ENCODE peak calls at places on chromosomes 5 and 9, in four cellular contexts. P, T, N and B are unnamed samples.

GRCh38 chr5:67215592-67216471 is 19.2 kb upstream of the CD180 start:
- DNase-seq in P (peak), T (peak), N (peak), B (peak)

GRCh38 chr5:61933787-61934626 is 372.0 kb upstream of the KIF2A start:
- DNase-seq in N (peak), T (peak), P (peak), B (peak)

GRCh38 chr9:130030821-130031481 is 12.0 kb downstream of the FNBP1 start:
- DNase-seq in N (no peak), T (no peak), P (no peak), B (no peak)

GRCh38 chr5:756865-757345 is 27.6 kb downstream of the ZDHHC11B start:
- DNase-seq in N (no peak), P (no peak), T (no peak), B (no peak)

GRCh38 chr9:136401173-136401922 is 1.4 kb upstream of the SNAPC4 start:
- DNase-seq in P (no peak), T (no peak), N (no peak), B (no peak)

GRCh38 chr9:37302277-37302676 is 120.2 kb upstream of the GRHPR start:
- DNase-seq in N (no peak), T (no peak), P (peak), B (no peak)

GRCh38 chr5:169567079-169567478 is 16.5 kb upstream of the SPDL1 start:
- DNase-seq in T (peak), P (no peak), N (no peak), B (no peak)

GRCh38 chr5:122581629-122582028 is 193.3 kb upstream of the SNX2 start:
- DNase-seq in T (peak), P (no peak), N (no peak), B (no peak)

GRCh38 chr5:178467261-178468195 is 122.7 kb downstream of the COL23A1 start:
- DNase-seq in N (peak), P (no peak), T (no peak), B (peak)

GRCh38 chr5:31854625-31855526 is 215.9 kb downstream of the PDZD2 start:
- DNase-seq in N (peak), P (no peak), T (peak), B (peak)

GRCh38 chr5:82601085-82601484 is 322.9 kb upstream of the RPS23 start:
- DNase-seq in P (no peak), N (no peak), T (no peak), B (no peak)

GRCh38 chr5:83374547-83374946 is 97.0 kb upstream of the VCAN start:
- DNase-seq in T (no peak), P (no peak), N (peak), B (no peak)

GRCh38 chr9:109574061-109574882 is 76.2 kb upstream of the PTPN3 start:
- DNase-seq in P (peak), T (peak), N (peak), B (peak)

GRCh38 chr5:14932902-14933475 is 61.4 kb upstream of the ANKH start:
- DNase-seq in P (no peak), T (no peak), N (no peak), B (no peak)

DNA sequence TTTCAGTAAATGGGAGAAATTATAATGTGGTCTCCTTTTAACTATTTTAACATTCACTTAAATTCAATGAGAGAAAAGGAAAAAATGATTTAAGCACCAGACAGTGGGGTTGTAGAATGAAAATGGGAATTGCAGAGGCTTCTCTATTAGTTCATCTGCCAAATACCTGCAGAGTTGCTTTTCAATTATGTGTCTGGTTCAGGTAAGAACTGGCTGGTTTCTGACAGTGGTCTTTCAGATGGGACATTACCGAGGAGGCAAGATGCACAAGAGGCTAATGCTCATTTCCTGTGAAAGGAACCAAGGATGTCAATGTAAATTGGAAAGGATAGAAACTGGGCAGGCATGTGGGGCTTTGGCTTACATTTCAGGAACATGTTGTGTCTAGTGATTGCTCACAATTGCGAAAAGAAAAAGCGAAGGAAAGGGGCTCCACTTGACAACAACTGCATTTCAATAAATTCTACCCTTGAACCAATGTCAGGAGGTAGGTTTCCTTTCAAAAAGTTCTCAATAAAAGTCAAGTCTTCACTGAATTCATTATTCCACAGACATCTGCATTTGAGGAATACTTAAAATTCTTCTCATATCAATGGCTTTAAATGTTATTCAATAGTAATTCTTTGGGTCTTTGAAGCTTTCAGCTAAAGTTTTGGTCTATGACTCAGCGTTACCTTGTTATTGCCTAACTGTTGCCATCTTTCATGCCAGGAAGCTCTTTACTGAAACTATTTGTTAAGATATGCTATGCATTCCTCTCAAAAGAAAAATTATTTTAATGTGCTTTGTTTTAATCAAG is 170.3 kb downstream of the NNT start:
- DNase-seq in T (no peak), N (no peak), P (no peak), B (no peak)
- H3K27ac ChIP-seq in T (no peak), N (no peak), P (no peak), B (no peak)

DNA sequence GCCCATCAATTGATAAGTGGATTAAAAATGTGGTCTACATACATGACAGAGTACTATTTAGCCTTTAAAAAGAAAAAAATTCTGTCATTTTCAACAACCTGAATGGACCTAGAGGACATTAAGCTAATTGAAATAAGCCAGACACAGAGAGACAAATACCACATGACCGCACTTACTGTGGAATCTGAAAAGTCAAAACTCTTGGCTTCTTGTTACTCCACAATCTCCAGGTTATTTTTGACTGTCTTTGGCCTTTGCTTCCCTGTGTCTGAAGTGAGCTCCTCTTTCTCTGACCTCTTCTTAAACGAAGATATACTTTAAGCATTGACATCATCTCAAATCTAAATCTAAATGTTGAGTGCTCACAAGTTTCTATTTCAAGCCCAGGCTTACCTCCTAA is 265.5 kb upstream of the ADRA1B start:
- DNase-seq in T (peak), N (no peak), P (no peak), B (no peak)
- H3K27ac ChIP-seq in T (peak), N (no peak), P (no peak), B (no peak)

GRCh38 chr5:131514316-131515275 is 120.4 kb downstream of the RAPGEF6 start:
- DNase-seq in T (no peak), P (peak), N (no peak), B (no peak)
- H3K27ac ChIP-seq in T (no peak), P (peak), N (peak), B (peak)

DNA sequence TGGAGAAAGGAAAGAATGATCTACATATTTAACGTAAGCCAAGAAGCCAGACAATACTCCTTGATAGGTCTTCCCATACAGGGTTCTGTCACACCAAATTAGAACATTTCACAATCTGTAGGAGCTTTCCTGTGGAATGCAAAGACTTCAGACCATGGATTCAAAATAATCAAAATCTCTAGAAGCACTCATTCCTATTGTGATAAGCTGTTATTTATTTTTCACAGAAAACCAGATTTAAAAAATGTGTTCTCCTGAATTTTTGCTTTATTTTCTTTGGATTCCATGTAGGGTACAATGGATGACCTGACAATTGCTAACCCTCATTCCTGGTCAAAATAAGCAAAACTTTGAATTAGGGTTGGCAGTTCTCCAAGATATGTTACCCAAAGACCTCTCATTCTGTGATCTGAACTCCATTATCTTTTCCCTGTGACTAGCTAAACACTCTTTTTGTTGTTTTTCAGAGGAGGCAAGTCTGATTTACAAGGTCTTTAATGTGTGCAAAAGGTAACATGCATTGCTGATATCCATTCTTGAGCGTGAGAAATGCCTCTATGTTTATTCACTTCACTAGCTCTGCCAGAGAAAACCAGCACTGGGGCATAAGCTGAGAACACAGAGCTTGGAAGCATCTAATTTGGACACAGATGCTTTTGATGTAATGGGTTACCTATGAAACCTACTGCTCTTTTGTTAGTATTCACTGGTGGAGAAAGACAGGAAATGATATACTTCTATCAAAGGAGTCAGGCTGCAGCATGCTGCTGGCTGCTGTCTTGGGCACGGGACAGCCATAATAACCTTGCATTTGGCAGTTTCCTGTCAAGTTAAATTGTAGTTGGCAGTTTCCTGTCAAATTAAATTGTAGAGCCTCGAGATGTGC is 31.4 kb downstream of the ACTBL2 start:
- DNase-seq in P (peak), T (no peak), N (no peak), B (no peak)
- H3K27ac ChIP-seq in P (no peak), T (no peak), N (peak), B (no peak)

GRCh38 chr5:143199843-143200242 is 203.6 kb downstream of the NR3C1 start:
- DNase-seq in T (no peak), P (no peak), N (no peak), B (no peak)

GRCh38 chr5:143200781-143201398 is 202.6 kb downstream of the NR3C1 start:
- DNase-seq in P (no peak), T (no peak), N (no peak), B (peak)

GRCh38 chr5:143199161-143199560 is 204.3 kb downstream of the NR3C1 start:
- DNase-seq in P (no peak), N (no peak), T (no peak), B (no peak)

GRCh38 chr5:143204474-143205246 is 198.8 kb downstream of the NR3C1 start:
- DNase-seq in T (no peak), N (no peak), P (no peak), B (no peak)

DNA sequence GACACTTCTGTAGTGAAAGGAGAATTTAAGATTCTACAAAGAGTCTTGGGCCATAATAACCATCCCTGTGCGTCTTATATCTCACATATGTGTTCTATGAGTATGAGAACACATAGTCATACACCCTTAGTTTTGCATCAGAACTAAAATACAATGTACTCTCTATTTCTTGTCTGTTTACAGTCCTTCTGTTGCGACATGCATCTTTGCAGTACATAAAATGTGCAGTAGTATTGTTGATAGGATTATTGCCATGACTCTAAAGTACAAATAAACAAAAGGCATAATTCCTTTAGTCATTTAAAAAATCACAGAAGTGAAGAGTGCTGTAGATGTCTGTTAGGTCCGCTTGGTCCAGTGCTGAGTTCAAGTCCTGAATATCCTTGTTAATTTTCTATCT is 201.9 kb downstream of the NR3C1 start:
- DNase-seq in N (no peak), T (no peak), P (no peak), B (no peak)
- H3K27ac ChIP-seq in N (no peak), T (no peak), P (no peak), B (no peak)

DNA sequence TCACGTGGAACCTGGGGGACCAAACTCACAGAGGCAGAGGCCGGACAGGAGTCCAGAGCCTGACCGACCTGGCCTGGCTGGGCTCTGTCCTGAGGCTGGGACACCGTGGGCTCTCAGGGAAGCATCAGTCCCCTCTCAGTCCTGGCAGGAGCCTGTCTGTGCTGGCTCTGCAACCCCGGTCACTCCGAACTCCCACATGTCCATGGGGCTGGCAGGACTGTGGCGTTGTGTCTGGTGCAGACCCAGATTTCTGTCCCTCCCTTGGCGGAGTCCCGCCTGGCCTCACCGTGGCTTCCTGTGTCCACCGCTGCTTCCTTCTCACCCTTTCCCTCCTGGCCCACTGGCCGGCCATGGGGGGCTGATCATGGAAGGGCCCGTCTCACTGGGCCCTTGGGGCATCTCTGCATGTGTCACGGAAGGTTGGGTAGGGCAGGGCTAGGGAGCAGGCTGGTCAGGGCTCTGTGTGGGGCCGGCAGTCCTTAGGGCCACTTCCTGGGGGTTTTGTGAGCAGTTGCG is 68.8 kb downstream of the RXRA start:
- DNase-seq in P (no peak), T (no peak), N (no peak), B (no peak)
- H3K27ac ChIP-seq in P (peak), T (no peak), N (no peak), B (peak)